ENCODE peak calls at places on chromosomes 13 and 19, in eight cellular contexts. C, V, J, P, Y, Z, L and B are unnamed samples.

GRCh38 chr19:42443944-42444398 is 1.2 kb upstream of the CXCL17 start:
- DNase-seq in L (no peak), J (no peak), C (no peak), V (no peak), P (no peak), Z (no peak), Y (no peak), B (no peak)

GRCh38 chr19:1941146-1942077 is at the start of gene CSNK1G2:
- DNase-seq in Y (no peak), P (no peak), Z (no peak), C (no peak), L (no peak), V (peak), J (no peak), B (no peak)

GRCh38 chr19:12133069-12133468 is 7.1 kb downstream of the ZNF20 start:
- DNase-seq in Z (no peak), P (no peak), C (no peak), Y (no peak), J (no peak), L (no peak), V (no peak), B (no peak)

GRCh38 chr19:53131732-53132131 is 978 bp downstream of the ZNF415 start:
- DNase-seq in P (no peak), Y (no peak), L (no peak), V (no peak), C (no peak), J (no peak), Z (peak), B (no peak)

GRCh38 chr19:10262771-10263170 is 8.1 kb upstream of the ICAM1 start:
- DNase-seq in Z (no peak), Y (no peak), V (no peak), C (peak), P (no peak), J (no peak), L (no peak), B (no peak)

GRCh38 chr19:57105976-57106610 is 13.7 kb upstream of the USP29 start:
- DNase-seq in P (peak), L (no peak), V (no peak), J (no peak), Y (no peak), C (no peak), Z (no peak), B (no peak)

GRCh38 chr19:11931051-11931450 is 6.1 kb downstream of the ZNF700 start:
- DNase-seq in J (no peak), C (no peak), Z (no peak), V (no peak), L (no peak), Y (no peak), P (no peak), B (peak)

GRCh38 chr19:8866344-8866743 is 34.2 kb downstream of the MBD3L1 start:
- DNase-seq in Z (no peak), L (no peak), V (no peak), J (no peak), P (no peak), C (no peak), Y (no peak), B (no peak)

GRCh38 chr19:32653626-32653968 is 21.4 kb downstream of the ANKRD27 start:
- DNase-seq in J (no peak), V (no peak), Y (no peak), L (no peak), C (no peak), Z (no peak), P (no peak), B (no peak)

GRCh38 chr19:56983148-56983547 is 136.6 kb upstream of the USP29 start:
- DNase-seq in C (no peak), L (no peak), J (no peak), Y (no peak), P (no peak), V (no peak), Z (no peak), B (no peak)

GRCh38 chr19:13920940-13921744 is 15.1 kb downstream of the CC2D1A start:
- DNase-seq in L (peak), Y (peak), J (no peak), C (peak), V (no peak), Z (no peak), P (no peak), B (peak)

GRCh38 chr19:41219924-41220567 is 1.0 kb downstream of the AXL start:
- DNase-seq in Y (no peak), P (no peak), Z (no peak), L (no peak), J (no peak), C (peak), V (no peak), B (peak)

GRCh38 chr13:23979361-23980159 is 82.3 kb upstream of the C1QTNF9B start:
- DNase-seq in V (peak), Y (peak), Z (peak), L (peak), J (no peak), P (peak), C (peak), B (peak)

GRCh38 chr19:4654437-4655361 is 15.4 kb downstream of the TNFAIP8L1 start:
- DNase-seq in V (no peak), P (no peak), C (no peak), J (no peak), Z (no peak), L (no peak), Y (no peak), B (no peak)

GRCh38 chr19:12346896-12347295 is 13.5 kb upstream of the ZNF563 start:
- DNase-seq in C (no peak), L (no peak), Z (no peak), V (no peak), J (no peak), Y (peak), P (no peak), B (no peak)

GRCh38 chr13:111227405-111227804 is 93.0 kb upstream of the TEX29 start:
- DNase-seq in J (no peak), Y (no peak), Z (no peak), C (no peak), L (no peak), V (no peak), P (peak), B (no peak)

GRCh38 chr13:114077938-114078335 is 54.5 kb downstream of the RASA3 start:
- DNase-seq in P (no peak), Y (no peak), V (no peak), L (no peak), J (no peak), C (peak), Z (no peak), B (peak)

GRCh38 chr19:40858109-40858508 is 7.9 kb upstream of the CYP2A6 start:
- DNase-seq in Z (no peak), Y (no peak), C (no peak), L (no peak), P (no peak), V (no peak), J (no peak), B (no peak)

GRCh38 chr13:50574731-50575130 is 268.8 kb downstream of the DLEU7 start:
- DNase-seq in Z (no peak), V (no peak), J (no peak), L (no peak), C (peak), P (no peak), Y (no peak), B (peak)

GRCh38 chr13:57631607-57632275 is at the start of gene PCDH17:
- DNase-seq in Y (no peak), P (no peak), J (no peak), Z (peak), L (peak), V (peak), C (peak), B (peak)

GRCh38 chr13:97043302-97043701 is 49.0 kb upstream of the OXGR1 start:
- DNase-seq in C (peak), L (no peak), P (no peak), J (no peak), Z (no peak), Y (no peak), V (no peak), B (peak)

GRCh38 chr19:23310729-23311211 is 60.6 kb upstream of the ZNF724 start:
- DNase-seq in L (no peak), Y (no peak), P (no peak), V (no peak), C (no peak), J (peak), Z (no peak), B (no peak)